ENCODE peak calls at places on chromosomes 12 and 14, in four cellular contexts. O, G, Z and L are unnamed samples. For H3K4me1, the result is how much of the 10 kb centered on the place peaks cover.

GRCh38 chr14:34833545-34834523 is 41.3 kb downstream of the BAZ1A start:
- DNase-seq in O (no peak), G (no peak), Z (no peak), L (no peak)

GRCh38 chr14:39184628-39185255 is 9.7 kb downstream of the PNN start:
- DNase-seq in Z (no peak), G (no peak), O (no peak), L (no peak)

GRCh38 chr12:7629465-7629864 is 36.2 kb downstream of the APOBEC1 start:
- DNase-seq in O (no peak), G (no peak), Z (no peak), L (no peak)

GRCh38 chr14:77458249-77458950 is 507 bp downstream of the AHSA1 start:
- DNase-seq in O (peak), Z (peak), G (peak), L (peak)

GRCh38 chr12:103848917-103849491 is 8.0 kb upstream of the NT5DC3 start:
- DNase-seq in Z (no peak), G (no peak), O (no peak), L (no peak)

GRCh38 chr14:91693342-91693741 is 38.5 kb downstream of the CATSPERB start:
- DNase-seq in Z (no peak), O (no peak), G (peak), L (no peak)

GRCh38 chr12:40697566-40698257 is 5.5 kb downstream of the CNTN1 start:
- DNase-seq in G (no peak), Z (no peak), O (no peak), L (no peak)

GRCh38 chr12:15854916-15855315 is 27.3 kb upstream of the STRAP start:
- DNase-seq in Z (no peak), G (no peak), O (no peak), L (no peak)

GRCh38 chr12:81021834-81022233 is 56.0 kb upstream of the ACSS3 start:
- DNase-seq in G (no peak), Z (no peak), O (no peak), L (no peak)

GRCh38 chr12:94193623-94194022 is 45.2 kb downstream of the PLXNC1 start:
- DNase-seq in Z (no peak), G (no peak), O (no peak), L (no peak)

GRCh38 chr14:23054000-23054811 is 3.1 kb downstream of the CDH24 start:
- DNase-seq in G (no peak), O (no peak), Z (no peak), L (no peak)

GRCh38 chr12:87140257-87140656 is 884.1 kb upstream of the MGAT4C start:
- DNase-seq in O (no peak), G (no peak), Z (no peak), L (no peak)

GRCh38 chr12:92696240-92696639 is 6.5 kb upstream of the PLEKHG7 start:
- DNase-seq in G (peak), Z (no peak), O (peak), L (no peak)

GRCh38 chr12:52847335-52848102 is 1.3 kb downstream of the KRT78 start:
- DNase-seq in Z (peak), O (no peak), G (no peak), L (no peak)

GRCh38 chr14:29274890-29275651 is 508.5 kb downstream of the FOXG1 start:
- DNase-seq in G (no peak), O (no peak), Z (no peak), L (no peak)

GRCh38 chr12:101781834-101782543 is 42.7 kb upstream of the SYCP3 start:
- DNase-seq in O (no peak), Z (no peak), G (no peak), L (no peak)

GRCh38 chr12:122336015-122336946 is 70.0 kb upstream of the VPS33A start:
- DNase-seq in G (peak), Z (no peak), O (no peak), L (no peak)

GRCh38 chr12:2960996-2961616 is 1.9 kb downstream of the TEAD4 start:
- DNase-seq in O (no peak), G (no peak), Z (no peak), L (no peak)

GRCh38 chr12:47867496-47867941 is 37.3 kb downstream of the VDR start:
- DNase-seq in G (no peak), O (peak), Z (no peak), L (no peak)

GRCh38 chr12:107986183-107986582 is 142.9 kb upstream of the WSCD2 start:
- DNase-seq in G (no peak), O (no peak), Z (no peak), L (no peak)

GRCh38 chr12:49864817-49865090 is 21.8 kb upstream of the BCDIN3D start:
- DNase-seq in O (no peak), G (no peak), Z (no peak), L (no peak)

GRCh38 chr12:72246370-72246769 is 25.8 kb upstream of the TRHDE start:
- DNase-seq in O (no peak), G (no peak), Z (no peak), L (no peak)

GRCh38 chr12:18400186-18400585 is 138.9 kb downstream of the PIK3C2G start:
- DNase-seq in G (no peak), O (no peak), Z (no peak), L (no peak)

GRCh38 chr12:114921796-114922195 is 237.8 kb upstream of the TBX3 start:
- DNase-seq in Z (no peak), O (no peak), G (no peak), L (peak)

GRCh38 chr12:75563351-75563750 is 51.9 kb upstream of the KRR1 start:
- DNase-seq in O (no peak), G (no peak), Z (no peak), L (no peak)

GRCh38 chr14:98120831-98121464 is 1151.0 kb downstream of the BCL11B start:
- DNase-seq in Z (no peak), G (no peak), O (no peak), L (no peak)

GRCh38 chr12:48592591-48593086 is 22.8 kb upstream of the LALBA start:
- DNase-seq in Z (no peak), O (no peak), G (no peak), L (no peak)

GRCh38 chr14:30298266-30298795 is 260.6 kb upstream of the G2E3 start:
- DNase-seq in G (no peak), Z (no peak), O (no peak), L (no peak)

GRCh38 chr14:34498684-34499412 is 36.8 kb upstream of the SPTSSA start:
- DNase-seq in O (no peak), Z (peak), G (peak), L (no peak)

GRCh38 chr14:26286806-26287205 is 311.0 kb downstream of the NOVA1 start:
- DNase-seq in O (no peak), Z (no peak), G (no peak), L (no peak)

GRCh38 chr12:43063642-43064041 is 474.1 kb upstream of the PRICKLE1 start:
- DNase-seq in Z (no peak), O (no peak), G (no peak), L (peak)

GRCh38 chr14:63423889-63424288 is 105.2 kb upstream of the GPHB5 start:
- DNase-seq in G (no peak), Z (no peak), O (no peak), L (no peak)

GRCh38 chr14:63421919-63422318 is 103.2 kb upstream of the GPHB5 start:
- DNase-seq in O (no peak), G (no peak), Z (no peak), L (no peak)

GRCh38 chr14:63413009-63413408 is 94.3 kb upstream of the GPHB5 start:
- DNase-seq in Z (no peak), O (no peak), G (no peak), L (no peak)

GRCh38 chr14:63421226-63421625 is 102.5 kb upstream of the GPHB5 start:
- DNase-seq in O (no peak), G (no peak), Z (no peak), L (no peak)

GRCh38 chr14:63418020-63418419 is 99.3 kb upstream of the GPHB5 start:
- DNase-seq in G (no peak), O (no peak), Z (no peak), L (no peak)
- H3K4me3 ChIP-seq in G (no peak), O (no peak), Z (no peak), L (no peak)

GRCh38 chr12:56477521-56478225 is 9.3 kb downstream of the SPRYD4 start:
- DNase-seq in O (no peak), Z (no peak), G (peak), L (no peak)
- H3K4me1 ChIP-seq in O (under half), Z (under half), G (under half), L (under half)

DNA sequence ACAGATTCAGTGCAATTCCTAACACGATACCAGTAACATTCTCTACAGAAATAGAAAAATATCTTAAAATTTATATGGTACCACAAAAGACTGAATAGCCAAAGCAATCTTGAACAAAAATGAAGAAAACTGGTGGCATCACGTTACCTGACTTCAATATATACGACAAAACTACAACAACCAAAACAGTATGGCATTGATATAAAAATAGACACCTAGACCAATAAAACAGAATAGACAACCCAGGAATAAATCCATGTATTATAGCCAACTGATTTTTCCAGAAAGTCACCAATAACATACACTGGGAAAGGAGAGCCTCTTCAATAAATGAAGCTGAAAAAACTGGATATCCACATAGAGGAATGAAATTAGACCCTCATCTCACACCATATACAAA is 5.7 kb downstream of the KLRK1 start:
- DNase-seq in Z (no peak), O (no peak), G (no peak), L (no peak)
- H3K4me3 ChIP-seq in Z (no peak), O (no peak), G (no peak), L (no peak)

DNA sequence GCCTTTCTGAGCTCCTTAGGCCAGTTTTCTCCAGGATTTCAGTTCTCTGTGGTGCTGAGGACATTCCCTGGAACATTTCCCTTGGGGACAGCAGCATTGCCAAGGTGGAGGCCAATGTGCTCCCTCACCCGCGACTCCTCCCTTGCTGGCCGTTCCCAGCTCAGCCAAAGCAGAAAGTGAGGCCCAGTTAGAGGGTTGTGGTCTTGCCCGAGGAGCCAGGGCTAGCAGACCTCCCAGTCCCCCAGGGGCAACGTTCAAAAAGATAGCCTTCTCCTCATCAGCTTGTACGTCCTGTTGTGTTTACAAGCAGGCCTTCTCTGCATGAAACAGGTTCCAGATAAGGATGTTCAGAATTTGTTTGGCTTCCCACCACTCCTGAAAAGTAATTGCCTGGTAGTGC is 78.4 kb downstream of the SSPN start:
- DNase-seq in G (no peak), O (peak), Z (no peak), L (no peak)
- H3K4me1 ChIP-seq in G (under half), O (under half), Z (under half), L (under half)

GRCh38 chr12:29762637-29763300 is 21.0 kb downstream of the TMTC1 start:
- DNase-seq in Z (no peak), O (peak), G (no peak), L (no peak)
- H3K4me3 ChIP-seq in Z (no peak), O (no peak), G (no peak), L (no peak)

GRCh38 chr14:75453817-75454434 is 26.1 kb downstream of the JDP2 start:
- DNase-seq in O (no peak), Z (no peak), G (no peak), L (no peak)

GRCh38 chr14:75449703-75450102 is 21.9 kb downstream of the JDP2 start:
- DNase-seq in O (no peak), Z (no peak), G (no peak), L (no peak)

GRCh38 chr14:75450381-75451276 is 22.8 kb downstream of the JDP2 start:
- DNase-seq in G (peak), Z (peak), O (peak), L (no peak)

GRCh38 chr14:75452900-75453816 is 25.3 kb downstream of the JDP2 start:
- DNase-seq in Z (no peak), G (peak), O (peak), L (peak)

DNA sequence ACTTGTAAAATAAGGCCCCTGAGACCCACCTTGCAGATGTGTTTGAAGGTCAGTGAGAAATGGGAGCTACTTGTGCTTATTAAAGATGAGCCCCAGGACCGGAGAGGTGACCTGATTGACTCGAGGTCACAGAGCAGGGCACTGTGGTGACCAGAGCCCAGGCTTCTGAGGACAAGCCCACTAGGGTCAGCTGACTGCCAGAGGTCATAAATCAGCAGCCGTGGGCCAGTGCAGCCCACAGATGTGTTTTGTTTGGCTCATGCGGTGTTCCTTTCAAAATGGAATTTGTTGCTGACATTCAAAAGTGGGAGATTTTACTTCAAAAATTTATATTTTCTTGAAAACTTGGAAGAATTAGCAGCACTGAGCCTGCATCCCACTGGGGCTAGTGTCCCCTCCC is 24.5 kb downstream of the JDP2 start:
- DNase-seq in O (no peak), G (no peak), Z (no peak), L (no peak)
- H3K4me1 ChIP-seq in O (half or more), G (half or more), Z (half or more), L (under half)